ENCODE peak calls at places on chromosomes 5 and 9, in five cellular contexts. W, F, O, J and Q are unnamed samples. For H3K4me1, the result is how much of the 10 kb centered on the place peaks cover.

GRCh38 chr5:169581580-169582227 is 1.9 kb upstream of the SPDL1 start:
- DNase-seq in W (peak), F (peak), O (peak), J (no peak), Q (peak)

GRCh38 chr5:167870055-167870454 is 421.4 kb upstream of the WWC1 start:
- DNase-seq in W (no peak), F (no peak), O (no peak), J (no peak), Q (no peak)

GRCh38 chr5:57784106-57784505 is 301.5 kb upstream of the ACTBL2 start:
- DNase-seq in W (no peak), F (no peak), O (no peak), J (no peak), Q (no peak)

GRCh38 chr9:135300346-135301141 is 179.0 kb upstream of the PPP1R26 start:
- DNase-seq in W (no peak), F (peak), O (no peak), J (no peak), Q (no peak)

GRCh38 chr5:61637566-61637965 is 305.5 kb downstream of the ZSWIM6 start:
- DNase-seq in W (no peak), F (peak), O (no peak), J (no peak), Q (peak)

GRCh38 chr9:123164285-123164684 is 104.1 kb downstream of the STRBP start:
- DNase-seq in W (no peak), F (no peak), O (no peak), J (no peak), Q (no peak)

GRCh38 chr5:149817539-149817938 is 87.4 kb downstream of the PPARGC1B start:
- DNase-seq in W (no peak), F (no peak), O (no peak), J (no peak), Q (no peak)

GRCh38 chr5:35202319-35203111 is 27.8 kb downstream of the PRLR start:
- DNase-seq in W (peak), F (peak), O (peak), J (no peak), Q (peak)

GRCh38 chr9:1049641-1050040 is 516 bp upstream of the DMRT2 start:
- DNase-seq in W (no peak), F (no peak), O (no peak), J (peak), Q (no peak)

GRCh38 chr5:175867587-175868347 is 3.6 kb upstream of the CPLX2 start:
- DNase-seq in W (peak), F (peak), O (no peak), J (no peak), Q (peak)

GRCh38 chr5:73673161-73673591 is 47.2 kb downstream of the ARHGEF28 start:
- DNase-seq in W (no peak), F (peak), O (no peak), J (no peak), Q (no peak)

GRCh38 chr5:124289122-124289521 is 457.3 kb downstream of the ZNF608 start:
- DNase-seq in W (no peak), F (no peak), O (peak), J (no peak), Q (peak)

GRCh38 chr5:174315471-174315870 is 270.0 kb downstream of the NSG2 start:
- DNase-seq in W (no peak), F (no peak), O (no peak), J (no peak), Q (no peak)

GRCh38 chr5:68303038-68303738 is 87.6 kb downstream of the PIK3R1 start:
- DNase-seq in W (no peak), F (peak), O (no peak), J (no peak), Q (peak)

GRCh38 chr9:79577969-79578723 is 6.4 kb downstream of the TLE4 start:
- DNase-seq in W (no peak), F (no peak), O (no peak), J (no peak), Q (peak)

GRCh38 chr9:138037140-138037539 is 159.6 kb downstream of the CACNA1B start:
- DNase-seq in W (no peak), F (no peak), O (no peak), J (peak), Q (no peak)

GRCh38 chr9:136685216-136685615 is 2.0 kb downstream of the AGPAT2 start:
- DNase-seq in W (no peak), F (no peak), O (no peak), J (no peak), Q (no peak)

GRCh38 chr5:172302047-172302710 is 18.6 kb upstream of the UBTD2 start:
- DNase-seq in W (no peak), F (no peak), O (no peak), J (no peak), Q (no peak)

GRCh38 chr9:35367451-35367850 is 122.5 kb upstream of the RUSC2 start:
- DNase-seq in W (no peak), F (peak), O (no peak), J (no peak), Q (no peak)

GRCh38 chr5:73454379-73455036 is 5.9 kb upstream of the FOXD1 start:
- DNase-seq in W (no peak), F (peak), O (no peak), J (no peak), Q (peak)

GRCh38 chr5:140672455-140673186 is 755 bp downstream of the DND1 start:
- DNase-seq in W (no peak), F (no peak), O (peak), J (peak), Q (peak)

GRCh38 chr5:128084228-128085167 is 932 bp downstream of the SLC12A2 start:
- DNase-seq in W (peak), F (peak), O (peak), J (peak), Q (peak)

GRCh38 chr5:31781772-31782171 is 142.8 kb downstream of the PDZD2 start:
- DNase-seq in W (no peak), F (no peak), O (no peak), J (no peak), Q (no peak)

GRCh38 chr5:139633295-139634027 is 14.7 kb upstream of the CXXC5 start:
- DNase-seq in W (peak), F (peak), O (peak), J (peak), Q (peak)

DNA sequence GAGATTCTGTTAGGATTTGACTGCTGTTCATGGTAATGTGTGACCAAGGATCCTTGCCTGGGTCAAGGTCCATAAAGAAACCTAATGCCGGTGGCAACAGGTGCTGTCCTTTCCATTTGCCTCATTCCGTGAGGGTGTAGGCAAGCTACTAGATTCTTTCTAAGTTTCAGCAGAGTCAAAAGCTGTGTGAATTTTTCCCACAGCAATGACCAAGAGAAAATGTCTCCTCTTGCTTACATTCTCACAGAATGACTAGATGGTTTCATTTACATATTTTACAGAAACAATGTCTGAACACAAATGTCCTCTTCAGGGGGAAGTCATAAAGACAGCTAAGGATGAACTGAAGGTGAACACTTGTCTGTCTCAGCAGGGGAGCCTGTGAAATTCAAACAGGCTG is 75.3 kb upstream of the SV2C start:
- DNase-seq in W (no peak), F (no peak), O (no peak), J (no peak), Q (no peak)
- H3K4me1 ChIP-seq in W (under half), F (under half), O (under half), J (under half), Q (under half)

DNA sequence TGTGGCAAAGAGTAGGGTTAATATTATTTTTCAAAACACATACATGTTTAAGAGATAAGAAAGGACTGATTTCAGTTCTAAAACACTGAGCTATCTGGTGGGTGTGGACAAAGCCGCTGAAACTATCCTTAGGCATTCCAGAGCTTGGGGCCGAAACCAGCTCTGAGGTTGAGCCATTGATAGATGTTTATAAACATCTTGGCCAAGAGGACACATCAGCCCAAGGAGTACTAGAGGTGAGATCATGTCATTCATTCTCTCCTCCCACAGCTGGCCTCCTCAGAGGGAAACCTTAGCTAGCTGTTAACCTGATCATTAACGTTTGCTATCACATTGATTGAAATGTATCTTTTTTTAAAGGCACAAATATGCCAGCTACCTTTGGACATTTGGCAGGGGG is 89.9 kb downstream of the NLN start:
- DNase-seq in W (no peak), F (no peak), O (no peak), J (no peak), Q (no peak)
- H3K4me1 ChIP-seq in W (under half), F (under half), O (under half), J (under half), Q (under half)

GRCh38 chr5:159184858-159185381 is 24.4 kb downstream of the RNF145 start:
- DNase-seq in W (no peak), F (peak), O (no peak), J (no peak), Q (no peak)
- H3K4me1 ChIP-seq in W (half or more), F (under half), O (under half), J (under half), Q (under half)

DNA sequence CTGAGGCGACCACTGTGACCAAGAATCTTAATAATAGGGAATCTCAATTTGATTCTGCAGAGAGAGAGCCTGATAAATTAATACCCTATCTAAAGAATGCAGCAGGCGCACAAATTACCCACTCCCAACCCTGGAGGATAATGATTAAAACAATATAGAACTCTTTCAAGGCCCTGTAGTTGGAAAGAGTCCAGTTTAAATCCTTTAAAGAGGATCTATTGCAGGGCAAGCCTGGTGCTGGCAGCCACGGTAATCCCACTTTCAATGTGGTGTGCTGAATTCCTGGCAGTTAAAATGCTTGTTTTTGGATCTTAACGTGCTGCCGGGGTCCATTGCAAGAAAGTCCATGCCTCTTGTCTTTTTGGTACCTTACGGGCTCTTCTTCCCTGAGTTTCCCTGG is 20.5 kb downstream of the MARCHF6 start:
- DNase-seq in W (no peak), F (no peak), O (no peak), J (no peak), Q (no peak)
- H3K4me1 ChIP-seq in W (under half), F (under half), O (under half), J (under half), Q (under half)

DNA sequence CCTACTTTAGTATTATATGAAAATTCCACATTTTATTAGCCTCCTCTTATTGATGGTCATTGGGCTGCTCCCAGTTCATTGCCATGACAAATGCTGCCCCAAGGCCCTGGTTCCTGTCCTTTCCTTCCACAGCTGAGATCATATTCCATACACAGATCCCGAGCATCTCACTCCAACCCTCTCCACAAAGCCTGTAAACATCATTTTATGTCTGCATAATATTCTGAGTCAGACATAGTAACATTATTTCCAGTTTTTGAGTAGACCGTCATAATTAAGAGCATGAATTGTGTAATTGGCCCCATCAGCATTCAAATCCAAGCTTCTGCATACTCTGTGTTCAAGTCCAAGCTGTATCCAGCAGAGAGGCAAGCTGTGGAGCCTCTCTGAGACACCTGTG is 86.3 kb downstream of the MVB12B start:
- DNase-seq in W (no peak), F (no peak), O (no peak), J (no peak), Q (no peak)
- H3K4me1 ChIP-seq in W (under half), F (under half), O (under half), J (under half), Q (under half)